ENCODE peak calls at places on chromosomes 13 and 19, in four cellular contexts. Y is HepG2, N is GM12878, E is K562. M is an unnamed sample.
A peak's percentile ranks its signal among the peaks of the same experiment; 100 is the strongest.

GRCh38 chr19:7902796-7903243 is 857 bp upstream of the MAP2K7 start:
- DNase-seq in Y (no peak), N (no peak), E (no peak), M (no peak)

GRCh38 chr19:15577184-15577771 is 37.7 kb upstream of the CYP4F8 start:
- DNase-seq in Y (no peak), N (no peak), E (no peak), M (no peak)

GRCh38 chr13:91368101-91368500 is 20.6 kb downstream of the MIR17HG start:
- DNase-seq in Y (no peak), N (no peak), E (no peak), M (no peak)

GRCh38 chr13:92232880-92233279 is 834.5 kb downstream of the GPC5 start:
- DNase-seq in Y (no peak), N (no peak), E (no peak), M (no peak)

GRCh38 chr13:71067164-71067815 is 799.7 kb downstream of the DACH1 start:
- DNase-seq in Y (peak; percentile 0), N (no peak), E (no peak), M (no peak)

GRCh38 chr19:41218615-41219507 is at the start of gene AXL:
- DNase-seq in Y (peak; percentile 25), N (no peak), E (no peak), M (peak; percentile 82)

GRCh38 chr19:17184381-17184841 is 30.7 kb upstream of the USE1 start:
- DNase-seq in Y (no peak), N (no peak), E (no peak), M (no peak)

GRCh38 chr13:53439439-53440225 is 411.0 kb downstream of the OLFM4 start:
- DNase-seq in Y (no peak), N (no peak), E (no peak), M (no peak)

GRCh38 chr13:46184277-46184699 is 2.3 kb upstream of the LCP1 start:
- DNase-seq in Y (peak; percentile 28), N (no peak), E (peak; percentile 56), M (peak; percentile 72)

GRCh38 chr13:90091611-90092010 is 1255.9 kb upstream of the MIR17HG start:
- DNase-seq in Y (no peak), N (no peak), E (no peak), M (no peak)

GRCh38 chr19:13063461-13064091 is 39.1 kb downstream of the LYL1 start:
- DNase-seq in Y (no peak), N (no peak), E (no peak), M (no peak)

GRCh38 chr13:112074139-112074710 is 7.3 kb downstream of the SOX1 start:
- DNase-seq in Y (no peak), N (no peak), E (no peak), M (no peak)

GRCh38 chr19:5038631-5039271 is 69.8 kb downstream of the KDM4B start:
- DNase-seq in Y (peak; percentile 17), N (no peak), E (peak; percentile 34), M (peak; percentile 54)

GRCh38 chr13:114315074-114315785 is 927 bp downstream of the CHAMP1 start:
- DNase-seq in Y (no peak), N (no peak), E (no peak), M (no peak)

GRCh38 chr13:52892925-52893324 is 44.5 kb upstream of the PCDH8 start:
- DNase-seq in Y (no peak), N (no peak), E (no peak), M (no peak)

GRCh38 chr19:5580116-5580515 is 12.4 kb upstream of the TINCR start:
- DNase-seq in Y (no peak), N (no peak), E (no peak), M (no peak)

GRCh38 chr13:97256343-97256783 is 34.2 kb downstream of the MBNL2 start:
- DNase-seq in Y (peak; percentile 85), N (no peak), E (peak; percentile 38), M (no peak)

GRCh38 chr19:19463348-19464117 is 51.8 kb downstream of the TSSK6 start:
- DNase-seq in Y (no peak), N (no peak), E (no peak), M (no peak)

DNA sequence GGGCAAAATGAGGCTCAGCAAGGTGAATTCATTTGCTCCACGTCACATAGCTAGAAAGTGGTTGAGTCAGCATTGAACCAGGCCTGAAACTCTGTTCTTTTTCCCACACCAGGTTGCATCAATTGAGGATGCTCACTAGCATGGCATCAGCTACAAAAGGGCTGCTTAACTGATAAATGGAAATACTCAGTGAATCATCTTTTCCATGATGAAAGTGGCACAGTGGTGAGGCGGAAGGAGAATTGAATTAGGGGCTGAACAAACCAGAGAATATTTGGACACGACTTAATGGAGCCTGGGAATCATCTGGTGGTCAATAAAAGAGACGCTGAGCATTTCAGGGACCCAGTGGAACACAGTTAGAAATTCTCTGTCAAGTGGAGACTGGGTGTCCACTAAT is 320.1 kb upstream of the MAB21L1 start:
- DNase-seq in Y (no peak), N (no peak), E (no peak), M (no peak)
- TF ChIP-seq CREM in Y (no peak), N (no peak), E (no peak), M (no peak)

GRCh38 chr13:98269386-98269785 is 92.3 kb upstream of the RNF113B start:
- DNase-seq in Y (peak; percentile 87), N (no peak), E (no peak), M (no peak)
- TF ChIP-seq CREM in Y (no peak), N (no peak), E (no peak), M (no peak)

DNA sequence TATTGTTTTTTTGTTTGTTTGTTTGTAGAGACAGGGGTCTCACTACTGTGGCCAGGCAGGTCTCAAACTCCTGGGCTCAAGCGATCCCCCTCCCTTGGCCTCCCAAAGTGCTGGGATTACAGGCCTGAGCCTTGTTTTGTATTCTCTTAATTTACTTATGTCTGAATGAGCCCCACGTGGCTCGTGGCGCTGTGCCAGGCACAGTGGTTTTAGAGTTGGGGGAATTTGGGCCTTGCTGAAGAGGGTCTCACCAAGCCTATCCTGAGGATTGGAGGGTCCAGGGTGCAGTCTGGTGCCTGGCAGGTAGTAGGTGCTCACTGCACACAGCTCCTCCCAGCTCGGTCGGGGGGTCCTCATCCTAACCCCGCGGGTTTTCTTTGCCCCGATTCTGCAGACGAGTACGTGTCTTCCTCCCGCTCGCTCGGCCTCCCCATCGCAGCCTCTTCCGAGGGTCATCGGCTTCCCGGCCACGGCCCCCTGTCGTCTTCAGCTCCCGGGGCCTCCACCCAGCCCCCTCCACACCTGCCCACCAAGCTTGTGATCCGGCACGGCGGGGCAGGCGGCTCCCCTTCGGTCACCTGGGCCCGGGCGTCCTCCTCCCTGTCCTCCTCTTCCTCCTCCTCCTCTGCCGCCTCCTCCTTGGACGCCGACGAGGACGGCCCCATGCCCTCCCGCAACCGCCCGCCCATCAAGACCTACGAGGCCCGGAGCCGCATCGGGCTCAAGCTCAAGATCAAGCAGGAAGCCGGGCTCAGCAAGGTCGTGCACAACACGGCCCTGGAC is 12.1 kb upstream of the EHD2 start:
- DNase-seq in Y (no peak), N (no peak), E (no peak), M (no peak)
- TF ChIP-seq CREM in Y (no peak), N (no peak), E (no peak), M (no peak)

GRCh38 chr13:38980628-38981078 is 10.0 kb downstream of the STOML3 start:
- DNase-seq in Y (no peak), N (no peak), E (no peak), M (no peak)

GRCh38 chr13:38981096-38981495 is 9.5 kb downstream of the STOML3 start:
- DNase-seq in Y (no peak), N (no peak), E (no peak), M (no peak)

GRCh38 chr13:38979891-38980627 is 10.6 kb downstream of the STOML3 start:
- DNase-seq in Y (no peak), N (no peak), E (no peak), M (no peak)
- TF ChIP-seq CREM in Y (no peak), N (no peak), E (no peak), M (no peak)

DNA sequence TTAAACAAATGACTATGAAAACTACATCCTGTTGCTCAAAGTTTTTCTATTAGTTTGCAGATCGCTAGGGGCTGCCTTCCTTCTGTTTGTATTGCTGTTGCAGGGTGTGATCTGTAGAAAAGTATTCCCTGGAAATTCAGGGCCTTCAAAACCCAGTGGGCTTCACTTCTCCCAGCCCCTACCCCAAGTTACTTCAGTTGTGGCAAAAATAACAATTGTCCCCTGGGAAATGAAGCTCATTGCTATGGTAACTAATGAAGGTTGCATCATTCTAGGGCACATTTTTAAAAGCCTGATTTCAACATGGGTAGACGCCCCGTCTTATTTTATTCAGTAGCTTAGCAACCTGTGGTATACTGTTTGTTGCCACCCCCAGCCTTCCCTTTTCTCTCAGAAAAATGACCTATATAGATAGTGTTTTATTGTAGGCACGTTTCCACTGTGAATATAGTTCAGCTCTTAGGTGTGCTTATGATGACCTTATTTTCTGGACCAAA is 60.9 kb downstream of the WDFY2 start:
- DNase-seq in Y (no peak), N (no peak), E (no peak), M (no peak)
- TF ChIP-seq CREM in Y (no peak), N (no peak), E (no peak), M (no peak)

GRCh38 chr13:67554746-67555452 is 324.8 kb upstream of the PCDH9 start:
- DNase-seq in Y (no peak), N (no peak), E (no peak), M (no peak)

GRCh38 chr13:67554296-67554695 is 324.2 kb upstream of the PCDH9 start:
- DNase-seq in Y (no peak), N (no peak), E (no peak), M (no peak)

DNA sequence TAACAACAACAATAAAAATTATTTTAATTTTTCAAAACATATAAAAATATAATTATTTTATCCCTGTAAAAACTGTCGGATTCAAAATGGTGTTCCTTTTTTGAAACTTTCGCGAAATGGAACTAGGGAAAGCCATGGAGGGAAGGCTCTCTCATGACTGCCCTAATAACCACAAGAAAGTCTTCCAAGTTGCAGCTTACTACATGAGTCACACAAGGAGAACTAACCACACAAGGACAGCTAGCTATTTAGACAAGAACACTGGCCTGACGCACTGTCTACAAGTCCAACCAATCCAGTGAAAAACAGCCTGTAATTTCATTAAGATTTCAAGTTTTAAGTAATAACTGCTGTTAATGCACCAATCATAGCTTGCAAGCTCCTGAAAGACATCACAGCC is 319.2 kb upstream of the PCDH9 start:
- DNase-seq in Y (no peak), N (no peak), E (no peak), M (no peak)
- TF ChIP-seq CREM in Y (no peak), N (no peak), E (no peak), M (no peak)

GRCh38 chr19:48724796-48725753 is 5.5 kb upstream of the MAMSTR start:
- DNase-seq in Y (no peak), N (no peak), E (peak; percentile 79), M (no peak)

GRCh38 chr19:48722196-48722708 is 2.7 kb upstream of the MAMSTR start:
- DNase-seq in Y (no peak), N (no peak), E (no peak), M (no peak)

GRCh38 chr19:48728882-48729645 is 9.5 kb upstream of the MAMSTR start:
- DNase-seq in Y (no peak), N (no peak), E (no peak), M (peak; percentile 58)

GRCh38 chr19:48731452-48731851 is 9.0 kb downstream of the RASIP1 start:
- DNase-seq in Y (no peak), N (no peak), E (no peak), M (no peak)

GRCh38 chr19:48726573-48726972 is 7.0 kb upstream of the MAMSTR start:
- DNase-seq in Y (no peak), N (no peak), E (no peak), M (no peak)
- TF ChIP-seq CREM in Y (no peak), N (peak; percentile 69), E (peak; percentile 86), M (no peak)

DNA sequence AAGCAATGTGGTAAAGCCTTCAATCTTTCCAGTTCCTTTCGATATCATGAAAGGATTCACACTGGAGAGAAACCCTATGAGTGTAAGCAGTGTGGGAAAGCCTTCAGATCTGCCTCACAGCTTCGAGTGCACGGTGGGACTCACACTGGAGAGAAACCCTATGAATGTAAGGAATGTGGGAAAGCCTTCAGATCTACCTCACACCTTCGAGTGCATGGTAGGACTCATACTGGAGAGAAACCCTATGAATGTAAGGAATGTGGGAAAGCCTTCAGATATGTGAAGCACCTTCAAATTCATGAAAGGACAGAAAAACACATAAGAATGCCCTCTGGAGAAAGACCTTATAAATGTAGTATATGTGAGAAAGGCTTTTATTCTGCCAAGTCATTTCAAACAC is 15.6 kb upstream of the ZNF763 start:
- DNase-seq in Y (no peak), N (no peak), E (no peak), M (no peak)
- TF ChIP-seq CREM in Y (no peak), N (no peak), E (no peak), M (no peak)